ENCODE peak calls at places on chromosomes 16 and 17, in five cellular contexts. L is H1, N is IMR-90, T is mesendoderm, K is mesenchymal stem cell. W is an unnamed sample.

GRCh38 chr16:84850714-84851113 is 30.9 kb downstream of the CRISPLD2 start:
- DNase-seq in L (no peak), N (no peak), T (no peak), K (no peak), W (no peak)

GRCh38 chr16:48629016-48629415 is 19.0 kb upstream of the N4BP1 start:
- DNase-seq in L (peak), N (no peak), T (no peak), K (no peak), W (no peak)

GRCh38 chr16:81005644-81006471 is 827 bp downstream of the CMC2 start:
- DNase-seq in L (no peak), N (peak), T (peak), K (peak), W (no peak)

GRCh38 chr17:36001862-36002603 is 680 bp upstream of the CCL15 start:
- DNase-seq in L (no peak), N (no peak), T (no peak), K (no peak), W (peak)

GRCh38 chr17:59786536-59787319 is 79.3 kb downstream of the VMP1 start:
- DNase-seq in L (no peak), N (peak), T (peak), K (peak), W (peak)

GRCh38 chr17:35291802-35292201 is 48.9 kb downstream of the SLFN5 start:
- DNase-seq in L (no peak), N (peak), T (no peak), K (no peak), W (no peak)

GRCh38 chr17:73196500-73196899 is 3.6 kb downstream of the COG1 start:
- DNase-seq in L (peak), N (no peak), T (peak), K (peak), W (peak)

GRCh38 chr17:28335959-28336871 is 654 bp downstream of the TNFAIP1 start:
- DNase-seq in L (peak), N (peak), T (peak), K (peak), W (peak)

GRCh38 chr17:58516644-58517377 is 2.4 kb upstream of the MTMR4 start:
- DNase-seq in L (no peak), N (no peak), T (no peak), K (no peak), W (no peak)

GRCh38 chr17:58520843-58521430 is 6.5 kb upstream of the MTMR4 start:
- DNase-seq in L (peak), N (peak), T (peak), K (peak), W (peak)

GRCh38 chr17:58517378-58517927 is 3.0 kb upstream of the MTMR4 start:
- DNase-seq in L (no peak), N (no peak), T (no peak), K (no peak), W (no peak)

GRCh38 chr17:58515286-58515685 is 848 bp upstream of the MTMR4 start:
- DNase-seq in L (no peak), N (no peak), T (no peak), K (no peak), W (no peak)

DNA sequence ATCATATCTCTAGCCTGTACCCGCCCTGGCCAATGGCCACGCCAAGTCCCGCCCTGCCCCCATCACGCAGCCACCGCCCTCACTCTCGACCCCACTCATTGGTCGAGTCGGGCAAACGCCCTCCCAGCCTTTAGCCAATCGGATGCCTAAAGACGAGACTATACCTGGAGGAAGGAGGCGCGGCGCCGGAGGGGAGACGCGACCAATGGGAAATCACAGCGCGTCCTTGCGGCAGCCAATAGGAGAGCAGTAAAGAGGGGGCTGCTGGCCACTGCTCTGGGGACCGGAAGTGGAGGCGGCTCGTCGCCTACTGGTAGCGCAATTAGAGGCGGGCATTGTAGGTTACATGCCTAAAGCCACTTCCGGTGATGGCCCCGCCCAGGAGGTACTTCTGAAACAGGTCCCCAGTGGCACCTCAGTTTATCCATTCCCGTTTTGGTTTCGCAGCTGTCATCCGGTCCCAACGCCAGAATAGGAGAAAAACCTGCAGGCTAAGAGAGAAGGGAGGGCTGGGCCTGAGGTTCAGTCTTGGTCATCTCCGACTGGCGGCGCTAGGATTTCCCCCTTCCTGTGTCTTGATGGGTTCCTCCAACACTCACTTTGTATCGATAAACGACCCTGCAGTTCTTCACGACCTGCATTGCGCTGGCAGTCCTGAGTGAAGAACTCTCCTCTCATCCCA is 3.6 kb upstream of the MTMR4 start:
- DNase-seq in L (peak), N (peak), T (peak), K (peak), W (peak)
- H3K23ac ChIP-seq in L (no peak), N (peak), T (no peak), K (no peak), W (no peak)

GRCh38 chr17:81221371-81221841 is 1.4 kb downstream of the CEP131 start:
- DNase-seq in L (peak), N (no peak), T (peak), K (no peak), W (no peak)
- H3K23ac ChIP-seq in L (no peak), N (no peak), T (no peak), K (peak), W (no peak)

GRCh38 chr16:3004319-3004718 is 8.4 kb upstream of the CLDN9 start:
- DNase-seq in L (no peak), N (no peak), T (no peak), K (no peak), W (no peak)

GRCh38 chr16:3003582-3004270 is 9.0 kb upstream of the CLDN9 start:
- DNase-seq in L (peak), N (peak), T (peak), K (peak), W (peak)

GRCh38 chr16:3001316-3001715 is 11.4 kb upstream of the CLDN9 start:
- DNase-seq in L (no peak), N (no peak), T (peak), K (no peak), W (peak)

GRCh38 chr16:2999929-3000328 is 12.8 kb upstream of the CLDN9 start:
- DNase-seq in L (no peak), N (no peak), T (no peak), K (no peak), W (no peak)

GRCh38 chr16:3000540-3000939 is 12.2 kb upstream of the CLDN9 start:
- DNase-seq in L (no peak), N (no peak), T (no peak), K (no peak), W (no peak)
- H3K23ac ChIP-seq in L (no peak), N (no peak), T (no peak), K (no peak), W (no peak)

DNA sequence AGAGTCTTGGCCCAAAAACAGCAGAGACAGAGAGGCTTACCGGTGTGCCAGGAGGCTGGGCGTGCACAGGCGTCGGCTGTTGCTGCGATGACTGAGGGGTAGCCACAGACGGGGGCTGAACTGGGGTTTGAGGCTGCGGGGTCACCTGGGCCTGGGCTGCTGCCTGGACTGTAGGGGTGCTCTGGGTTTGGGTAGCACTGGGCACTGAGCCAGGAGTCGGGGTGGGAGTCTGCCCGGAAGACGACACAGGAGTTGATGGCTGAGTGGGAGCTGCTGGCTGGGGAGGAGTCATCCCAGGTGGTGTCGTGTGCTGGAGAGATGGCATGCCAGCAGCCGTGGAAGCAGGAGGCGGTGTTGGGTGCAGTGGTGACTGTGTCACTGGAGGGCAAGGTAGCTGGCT is 53.2 kb upstream of the TRAP1 start:
- DNase-seq in L (no peak), N (no peak), T (no peak), K (no peak), W (no peak)
- H3K23ac ChIP-seq in L (no peak), N (no peak), T (no peak), K (no peak), W (no peak)

GRCh38 chr17:11380761-11381160 is 139.7 kb downstream of the SHISA6 start:
- DNase-seq in L (no peak), N (no peak), T (no peak), K (no peak), W (no peak)
- H3K23ac ChIP-seq in L (no peak), N (no peak), T (no peak), K (no peak), W (no peak)

DNA sequence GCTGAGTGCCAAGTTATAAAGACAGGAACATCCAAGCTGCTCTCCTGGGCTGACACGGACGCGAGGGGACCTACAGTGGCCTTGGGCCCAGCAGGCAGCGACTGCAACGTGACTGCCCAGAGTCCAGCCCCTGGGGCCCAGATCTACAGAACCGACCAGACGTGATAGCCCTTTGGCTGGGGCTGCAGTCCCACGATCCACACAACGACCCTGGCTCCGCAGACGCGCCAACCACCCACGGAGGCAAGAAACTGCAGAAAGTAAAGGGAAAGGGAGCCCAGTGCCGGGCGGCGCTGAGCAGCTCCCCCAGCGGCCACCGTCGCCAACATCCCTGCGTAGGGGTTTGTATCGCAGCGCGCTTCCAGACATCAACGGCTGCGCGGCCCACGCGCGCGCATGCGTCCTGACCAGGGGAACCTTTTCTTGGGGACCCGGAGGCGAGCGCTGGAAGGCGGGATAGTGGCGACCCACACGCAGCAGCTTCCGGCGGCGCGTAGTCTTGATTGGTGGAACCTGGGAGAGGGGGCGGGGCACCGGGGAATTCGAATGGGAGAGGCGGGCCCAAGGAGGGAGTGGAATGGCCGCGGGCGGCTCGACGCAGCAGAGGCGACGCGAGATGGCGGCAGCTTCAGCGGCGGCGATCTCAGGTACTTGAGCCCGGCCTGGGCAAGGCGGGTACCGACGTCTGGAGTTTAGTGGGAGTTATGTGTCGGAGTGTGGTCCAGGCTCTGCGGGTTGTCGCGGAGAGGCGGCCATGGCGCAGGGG is at the start of gene KIF22:
- DNase-seq in L (peak), N (peak), T (peak), K (peak), W (peak)
- H3K23ac ChIP-seq in L (no peak), N (peak), T (peak), K (no peak), W (no peak)

GRCh38 chr17:37743612-37743874 is 1.3 kb downstream of the HNF1B start:
- DNase-seq in L (peak), N (no peak), T (no peak), K (no peak), W (peak)

GRCh38 chr17:37744633-37744927 is 279 bp downstream of the HNF1B start:
- DNase-seq in L (no peak), N (no peak), T (no peak), K (no peak), W (no peak)

GRCh38 chr17:37744961-37745800 is at the start of gene HNF1B:
- DNase-seq in L (peak), N (no peak), T (peak), K (no peak), W (peak)

GRCh38 chr17:37742762-37743611 is 1.9 kb downstream of the HNF1B start:
- DNase-seq in L (peak), N (no peak), T (peak), K (peak), W (peak)

DNA sequence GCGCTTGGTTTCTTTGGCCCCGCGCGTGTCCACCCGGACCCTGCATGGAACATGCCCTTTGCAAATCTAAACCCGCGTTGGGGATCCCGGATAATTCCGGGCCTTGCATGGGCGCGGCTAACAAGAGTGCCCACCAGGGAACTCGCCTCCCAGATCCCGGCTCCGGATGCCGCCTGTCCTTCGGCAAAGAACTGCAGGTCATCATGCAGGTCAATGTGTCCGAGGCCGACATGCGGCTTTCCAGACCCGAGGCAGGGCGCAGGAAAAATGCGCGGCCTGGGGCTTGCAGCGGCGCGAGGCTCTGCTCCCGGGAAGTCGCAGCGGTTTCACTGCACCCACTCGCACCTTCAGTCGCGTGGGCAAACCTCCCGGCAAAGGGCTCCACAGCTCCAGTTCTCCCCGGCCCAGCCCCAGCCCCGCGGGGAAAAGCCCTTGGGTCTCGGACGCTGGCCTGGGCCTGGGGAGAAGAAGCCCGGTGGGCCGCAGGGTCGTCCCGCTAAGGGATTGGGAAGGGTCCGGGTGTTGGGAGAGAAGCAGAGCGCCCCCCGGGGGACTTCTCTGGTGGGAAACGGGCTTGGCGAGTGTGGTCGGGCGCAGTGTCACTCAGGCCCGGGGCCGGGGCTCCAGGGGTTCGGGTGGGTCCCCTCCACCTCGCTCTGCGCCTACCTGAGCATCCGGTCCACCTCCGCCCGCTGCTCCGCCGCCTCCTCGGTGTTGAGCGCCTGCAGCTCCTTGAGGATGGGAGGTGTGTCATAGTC is 805 bp downstream of the HNF1B start:
- DNase-seq in L (peak), N (no peak), T (peak), K (peak), W (peak)
- H3K23ac ChIP-seq in L (no peak), N (no peak), T (peak), K (peak), W (no peak)

GRCh38 chr17:13665872-13666635 is 64.3 kb upstream of the HS3ST3A1 start:
- DNase-seq in L (no peak), N (no peak), T (no peak), K (no peak), W (no peak)
- H3K23ac ChIP-seq in L (no peak), N (no peak), T (no peak), K (no peak), W (no peak)

W was measured in H9.